ENCODE peak calls at places on chromosomes 1 and 21, in five cellular contexts. D is psoas muscle, X is H1, K is PC-3, W is substantia nigra. Y is an unnamed sample.

GRCh38 chr1:69082312-69082711 is 485.4 kb upstream of the LRRC7 start:
- DNase-seq in K (no peak), W (no peak), D (no peak), X (no peak), Y (no peak)

GRCh38 chr1:6464514-6464836 is 1.5 kb downstream of the TNFRSF25 start:
- DNase-seq in X (no peak), W (peak), D (no peak), K (peak), Y (no peak)

GRCh38 chr1:2050482-2050792 is 226 bp downstream of the PRKCZ start:
- DNase-seq in K (peak), W (no peak), X (no peak), D (no peak), Y (no peak)

GRCh38 chr21:42652527-42653491 is 612 bp upstream of the PDE9A start:
- DNase-seq in W (peak), X (no peak), K (peak), D (peak), Y (no peak)

GRCh38 chr1:206029484-206029883 is 5.8 kb upstream of the CTSE start:
- DNase-seq in D (peak), K (peak), W (no peak), X (no peak), Y (no peak)

GRCh38 chr1:184563308-184563707 is 176.5 kb downstream of the C1orf21 start:
- DNase-seq in K (peak), W (no peak), X (no peak), D (no peak), Y (no peak)

GRCh38 chr1:230900984-230901383 is 32.7 kb upstream of the C1orf198 start:
- DNase-seq in K (no peak), W (no peak), X (no peak), D (no peak), Y (no peak)

GRCh38 chr1:204196068-204196795 is at the start of gene KISS1:
- DNase-seq in W (no peak), K (peak), D (no peak), X (no peak), Y (no peak)

GRCh38 chr1:3192825-3193224 is 123.8 kb downstream of the PRDM16 start:
- DNase-seq in W (no peak), X (no peak), D (no peak), K (peak), Y (no peak)

GRCh38 chr1:39098569-39099250 is 72.6 kb downstream of the NDUFS5 start:
- DNase-seq in W (peak), X (peak), D (peak), K (peak), Y (peak)

GRCh38 chr1:156661932-156662587 is 15.1 kb downstream of the NES start:
- DNase-seq in D (no peak), W (peak), X (no peak), K (no peak), Y (no peak)

GRCh38 chr21:44574457-44575306 is 1.2 kb downstream of the KRTAP10-4 start:
- DNase-seq in D (no peak), W (peak), X (no peak), K (peak), Y (no peak)

GRCh38 chr1:42975038-42975437 is 16.4 kb upstream of the SLC2A1 start:
- DNase-seq in W (no peak), K (no peak), X (no peak), D (no peak), Y (no peak)

GRCh38 chr1:16208270-16208987 is 4.0 kb downstream of the ARHGEF19 start:
- DNase-seq in D (no peak), K (peak), W (peak), X (no peak), Y (no peak)

GRCh38 chr1:100387209-100387608 is 34.9 kb downstream of the CDC14A start:
- DNase-seq in D (no peak), X (no peak), K (no peak), W (no peak), Y (peak)

DNA sequence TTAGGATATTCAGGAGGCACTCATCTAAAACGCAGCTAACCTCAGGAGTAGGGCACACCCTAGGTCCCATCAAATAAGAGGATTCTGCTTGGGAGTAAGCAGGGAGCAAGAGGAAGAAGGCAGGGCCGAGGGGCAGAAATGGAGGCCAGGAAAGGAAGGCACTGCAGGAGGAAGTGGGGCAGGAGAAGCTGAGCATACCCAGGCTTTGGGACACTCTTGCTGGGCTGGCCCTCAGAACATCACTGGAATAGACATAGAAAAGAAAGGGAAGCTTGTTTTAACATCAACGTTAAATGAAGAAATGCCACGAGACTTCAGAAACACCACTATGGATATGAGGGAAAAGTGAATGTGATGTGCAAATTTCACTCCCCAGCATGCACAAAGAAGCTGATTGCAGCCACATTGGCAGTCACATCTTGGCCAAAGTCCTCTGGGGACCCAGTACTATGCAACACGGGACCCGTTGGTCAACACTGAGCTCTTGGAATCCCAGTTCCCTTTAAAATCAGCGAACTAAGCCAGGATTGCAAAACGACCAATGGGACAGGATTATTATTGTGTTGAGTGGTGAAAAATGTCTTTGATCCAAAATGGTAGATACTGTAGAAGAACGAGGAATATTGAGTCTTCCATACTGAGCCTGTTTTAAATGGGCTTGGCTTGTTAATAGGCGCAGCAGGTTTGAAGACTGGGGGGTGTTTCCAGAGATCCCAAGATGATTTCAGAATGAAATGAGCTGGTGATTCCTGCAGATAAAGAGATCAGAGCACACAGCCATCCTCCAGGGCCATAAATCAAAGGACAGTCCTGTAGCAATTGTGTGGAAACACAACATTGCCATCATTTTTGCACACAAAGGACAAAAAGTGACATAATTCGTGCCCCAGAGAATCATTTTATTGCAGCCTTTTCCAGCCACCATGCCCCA is 152.4 kb downstream of the TOMM20 start:
- DNase-seq in D (peak), X (no peak), W (no peak), K (no peak), Y (no peak)
- H3K27ac ChIP-seq in D (peak), X (no peak), W (peak), K (peak), Y (peak)

GRCh38 chr1:212139526-212140137 is 104.1 kb downstream of the DTL start:
- DNase-seq in W (peak), K (no peak), X (no peak), D (no peak), Y (no peak)
- H3K27ac ChIP-seq in W (no peak), K (no peak), X (no peak), D (no peak), Y (no peak)

DNA sequence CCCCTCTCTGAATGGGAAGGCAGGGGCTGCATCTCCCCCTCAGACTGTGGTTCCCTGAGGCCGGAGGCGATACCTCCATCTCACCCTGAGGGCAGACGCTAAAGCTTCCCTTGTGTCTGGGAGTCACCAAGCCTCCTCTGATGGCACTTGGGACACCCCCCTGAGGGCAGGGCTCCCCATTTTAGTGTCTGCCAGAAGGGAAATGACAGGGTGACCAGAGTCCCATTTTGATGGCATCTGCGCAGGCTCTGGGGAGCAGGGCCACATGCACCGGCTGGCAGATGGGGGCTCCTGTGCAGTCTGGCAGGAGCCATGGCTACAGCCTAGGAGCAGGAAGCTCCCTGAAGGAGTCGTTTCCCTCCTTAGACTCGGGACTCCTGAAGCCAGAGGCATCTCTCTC is 1.7 kb downstream of the S100A2 start:
- DNase-seq in K (no peak), X (no peak), W (no peak), D (no peak), Y (no peak)
- H3K27ac ChIP-seq in K (peak), X (no peak), W (no peak), D (no peak), Y (no peak)

GRCh38 chr1:57406428-57406827 is 17.4 kb downstream of the DAB1 start:
- DNase-seq in W (no peak), D (no peak), X (no peak), K (no peak), Y (no peak)
- H3K27ac ChIP-seq in W (no peak), D (no peak), X (no peak), K (no peak), Y (no peak)